ENCODE peak calls at places on chromosomes 1 and 21, in five cellular contexts. One of them, this sample, is unnamed.

GRCh38 chr1:180098242-180098995 is 56.2 kb upstream of the QSOX1 start:
- DNase-seq in thoracic aorta: no peak
- DNase-seq in tibial artery: no peak
- DNase-seq in glutamatergic neuron: no peak
- DNase-seq in HCT116: no peak
- DNase-seq in this sample: no peak

GRCh38 chr1:6052543-6053205 is 7.0 kb downstream of the KCNAB2 start:
- DNase-seq in thoracic aorta: no peak
- DNase-seq in tibial artery: peak; percentile 60
- DNase-seq in glutamatergic neuron: peak; percentile 18
- DNase-seq in HCT116: no peak
- DNase-seq in this sample: no peak

GRCh38 chr1:211092955-211093354 is 41.0 kb downstream of the KCNH1 start:
- DNase-seq in thoracic aorta: no peak
- DNase-seq in tibial artery: no peak
- DNase-seq in glutamatergic neuron: no peak
- DNase-seq in HCT116: no peak
- DNase-seq in this sample: no peak

GRCh38 chr1:114632427-114632826 is 37.4 kb downstream of the DENND2C start:
- DNase-seq in thoracic aorta: no peak
- DNase-seq in tibial artery: no peak
- DNase-seq in glutamatergic neuron: no peak
- DNase-seq in HCT116: no peak
- DNase-seq in this sample: no peak

GRCh38 chr1:113684153-113684541 is 75.1 kb downstream of the PHTF1 start:
- DNase-seq in thoracic aorta: no peak
- DNase-seq in tibial artery: peak; percentile 62
- DNase-seq in glutamatergic neuron: peak; percentile 30
- DNase-seq in HCT116: no peak
- DNase-seq in this sample: no peak

GRCh38 chr1:14971201-14971600 is 182.3 kb upstream of the TMEM51 start:
- DNase-seq in thoracic aorta: no peak
- DNase-seq in tibial artery: no peak
- DNase-seq in glutamatergic neuron: no peak
- DNase-seq in HCT116: no peak
- DNase-seq in this sample: no peak

GRCh38 chr1:18874600-18874999 is 15.1 kb upstream of the TAS1R2 start:
- DNase-seq in thoracic aorta: no peak
- DNase-seq in tibial artery: no peak
- DNase-seq in glutamatergic neuron: no peak
- DNase-seq in HCT116: no peak
- DNase-seq in this sample: no peak

GRCh38 chr1:111769517-111770146 is 13.9 kb downstream of the DDX20 start:
- DNase-seq in thoracic aorta: no peak
- DNase-seq in tibial artery: no peak
- DNase-seq in glutamatergic neuron: no peak
- DNase-seq in HCT116: peak; percentile 48
- DNase-seq in this sample: no peak

GRCh38 chr1:115063238-115063901 is 25.9 kb downstream of the TSPAN2 start:
- DNase-seq in thoracic aorta: no peak
- DNase-seq in tibial artery: no peak
- DNase-seq in glutamatergic neuron: no peak
- DNase-seq in HCT116: no peak
- DNase-seq in this sample: no peak

GRCh38 chr1:1929639-1930545 is 10.8 kb upstream of the TMEM52 start:
- DNase-seq in thoracic aorta: no peak
- DNase-seq in tibial artery: peak; percentile 14
- DNase-seq in glutamatergic neuron: no peak
- DNase-seq in HCT116: no peak
- DNase-seq in this sample: peak; percentile 90

GRCh38 chr1:244106173-244106572 is 55.1 kb downstream of the ZBTB18 start:
- DNase-seq in thoracic aorta: no peak
- DNase-seq in tibial artery: no peak
- DNase-seq in glutamatergic neuron: no peak
- DNase-seq in HCT116: no peak
- DNase-seq in this sample: no peak

GRCh38 chr21:25368531-25368930 is 238.8 kb downstream of the MRPL39 start:
- DNase-seq in thoracic aorta: no peak
- DNase-seq in tibial artery: no peak
- DNase-seq in glutamatergic neuron: no peak
- DNase-seq in HCT116: no peak
- DNase-seq in this sample: no peak

GRCh38 chr1:156821801-156822200 is 5.2 kb upstream of the SH2D2A start:
- DNase-seq in thoracic aorta: no peak
- DNase-seq in tibial artery: no peak
- DNase-seq in glutamatergic neuron: no peak
- DNase-seq in HCT116: no peak
- DNase-seq in this sample: no peak

GRCh38 chr1:32886012-32886827 is at the start of gene HPCA:
- DNase-seq in thoracic aorta: no peak
- DNase-seq in tibial artery: no peak
- DNase-seq in glutamatergic neuron: peak; percentile 80
- DNase-seq in HCT116: no peak
- DNase-seq in this sample: no peak

GRCh38 chr1:101741910-101742309 is 254.8 kb downstream of the OLFM3 start:
- DNase-seq in thoracic aorta: no peak
- DNase-seq in tibial artery: no peak
- DNase-seq in glutamatergic neuron: no peak
- DNase-seq in HCT116: no peak
- DNase-seq in this sample: no peak

GRCh38 chr1:31397360-31398095 is 15.5 kb upstream of the SERINC2 start:
- DNase-seq in thoracic aorta: no peak
- DNase-seq in tibial artery: no peak
- DNase-seq in glutamatergic neuron: no peak
- DNase-seq in HCT116: peak; percentile 40
- DNase-seq in this sample: no peak

GRCh38 chr21:39110431-39110830 is 72.8 kb downstream of the PSMG1 start:
- DNase-seq in thoracic aorta: no peak
- DNase-seq in tibial artery: no peak
- DNase-seq in glutamatergic neuron: no peak
- DNase-seq in HCT116: no peak
- DNase-seq in this sample: no peak

DNA sequence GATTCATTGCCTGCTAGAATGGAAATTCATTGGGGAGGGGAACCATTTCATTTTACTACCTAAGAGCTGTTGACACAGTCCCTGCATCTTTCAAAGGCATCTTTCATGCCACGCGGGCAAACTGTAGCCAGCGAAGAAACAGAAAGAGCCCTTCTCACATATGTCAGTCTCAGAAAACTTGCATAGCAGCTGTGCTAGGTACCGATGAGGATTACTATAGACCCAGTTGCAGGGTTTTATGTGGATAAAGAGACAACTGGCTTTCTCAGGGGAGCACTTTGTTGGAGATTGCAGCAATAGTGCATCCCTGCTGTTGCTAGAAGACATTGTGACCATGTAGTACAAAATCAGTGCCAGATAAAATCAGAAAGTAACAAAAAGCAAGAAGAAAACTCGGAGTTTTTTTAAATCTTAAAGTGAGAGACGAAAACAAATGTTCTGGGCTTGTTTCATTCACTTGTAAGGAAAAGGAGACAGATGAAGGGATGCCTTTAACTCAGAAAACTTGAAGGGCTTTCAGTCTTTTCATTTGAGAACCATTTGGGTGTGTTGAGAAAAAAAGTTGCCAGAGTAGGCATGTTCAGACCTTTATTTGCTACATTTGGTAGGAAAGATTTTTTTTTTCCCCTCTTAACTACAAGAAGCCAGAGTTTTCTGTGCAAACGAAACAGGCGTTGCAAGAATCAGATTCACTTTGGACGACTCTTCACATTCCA is 804.1 kb downstream of the USP25 start:
- DNase-seq in thoracic aorta: no peak
- DNase-seq in tibial artery: no peak
- DNase-seq in glutamatergic neuron: no peak
- DNase-seq in HCT116: no peak
- DNase-seq in this sample: no peak
- TF ChIP-seq CTCF in thoracic aorta: no peak
- TF ChIP-seq CTCF in tibial artery: no peak
- TF ChIP-seq CTCF in glutamatergic neuron: no peak
- TF ChIP-seq CTCF in HCT116: no peak
- TF ChIP-seq CTCF in this sample: no peak

GRCh38 chr1:197735461-197735860 is 39.8 kb downstream of the DENND1B start:
- DNase-seq in thoracic aorta: no peak
- DNase-seq in tibial artery: no peak
- DNase-seq in glutamatergic neuron: no peak
- DNase-seq in HCT116: no peak
- DNase-seq in this sample: no peak

GRCh38 chr1:197736689-197737088 is 38.6 kb downstream of the DENND1B start:
- DNase-seq in thoracic aorta: no peak
- DNase-seq in tibial artery: no peak
- DNase-seq in glutamatergic neuron: no peak
- DNase-seq in HCT116: no peak
- DNase-seq in this sample: no peak

GRCh38 chr1:197733324-197733723 is 42.0 kb downstream of the DENND1B start:
- DNase-seq in thoracic aorta: no peak
- DNase-seq in tibial artery: no peak
- DNase-seq in glutamatergic neuron: no peak
- DNase-seq in HCT116: no peak
- DNase-seq in this sample: no peak

GRCh38 chr1:197732187-197732586 is 43.1 kb downstream of the DENND1B start:
- DNase-seq in thoracic aorta: no peak
- DNase-seq in tibial artery: no peak
- DNase-seq in glutamatergic neuron: no peak
- DNase-seq in HCT116: no peak
- DNase-seq in this sample: no peak

DNA sequence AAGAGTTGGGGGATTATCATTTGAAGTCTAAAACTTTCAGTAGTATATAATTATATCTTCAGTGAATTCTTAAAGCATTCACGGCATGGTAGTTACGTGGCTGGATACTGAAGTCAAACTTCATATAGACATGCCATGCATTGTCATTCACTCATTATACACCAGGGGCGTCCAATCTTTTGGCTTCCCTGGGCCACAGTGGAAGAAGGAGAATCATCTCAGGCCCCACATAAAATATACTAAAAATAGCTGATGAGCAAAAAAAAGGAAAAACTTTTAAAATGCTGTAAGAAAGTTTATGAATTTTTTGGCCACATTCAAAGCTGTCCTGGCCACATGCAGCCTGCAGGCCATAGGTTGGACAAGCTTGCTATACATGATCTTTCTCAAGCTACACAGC is 43.8 kb downstream of the DENND1B start:
- DNase-seq in thoracic aorta: no peak
- DNase-seq in tibial artery: no peak
- DNase-seq in glutamatergic neuron: no peak
- DNase-seq in HCT116: no peak
- DNase-seq in this sample: no peak
- TF ChIP-seq CTCF in thoracic aorta: no peak
- TF ChIP-seq CTCF in tibial artery: no peak
- TF ChIP-seq CTCF in glutamatergic neuron: peak; percentile 11
- TF ChIP-seq CTCF in HCT116: no peak
- TF ChIP-seq CTCF in this sample: no peak

GRCh38 chr1:172883844-172884243 is 166.9 kb downstream of the TNFSF18 start:
- DNase-seq in thoracic aorta: no peak
- DNase-seq in tibial artery: no peak
- DNase-seq in glutamatergic neuron: no peak
- DNase-seq in HCT116: no peak
- DNase-seq in this sample: no peak
- TF ChIP-seq CTCF in thoracic aorta: no peak
- TF ChIP-seq CTCF in tibial artery: no peak
- TF ChIP-seq CTCF in glutamatergic neuron: no peak
- TF ChIP-seq CTCF in HCT116: no peak
- TF ChIP-seq CTCF in this sample: no peak

GRCh38 chr1:231964955-231965354 is 338.4 kb downstream of the DISC1 start:
- DNase-seq in thoracic aorta: no peak
- DNase-seq in tibial artery: no peak
- DNase-seq in glutamatergic neuron: no peak
- DNase-seq in HCT116: no peak
- DNase-seq in this sample: no peak
- TF ChIP-seq CTCF in thoracic aorta: no peak
- TF ChIP-seq CTCF in tibial artery: no peak
- TF ChIP-seq CTCF in glutamatergic neuron: no peak
- TF ChIP-seq CTCF in HCT116: no peak
- TF ChIP-seq CTCF in this sample: no peak

DNA sequence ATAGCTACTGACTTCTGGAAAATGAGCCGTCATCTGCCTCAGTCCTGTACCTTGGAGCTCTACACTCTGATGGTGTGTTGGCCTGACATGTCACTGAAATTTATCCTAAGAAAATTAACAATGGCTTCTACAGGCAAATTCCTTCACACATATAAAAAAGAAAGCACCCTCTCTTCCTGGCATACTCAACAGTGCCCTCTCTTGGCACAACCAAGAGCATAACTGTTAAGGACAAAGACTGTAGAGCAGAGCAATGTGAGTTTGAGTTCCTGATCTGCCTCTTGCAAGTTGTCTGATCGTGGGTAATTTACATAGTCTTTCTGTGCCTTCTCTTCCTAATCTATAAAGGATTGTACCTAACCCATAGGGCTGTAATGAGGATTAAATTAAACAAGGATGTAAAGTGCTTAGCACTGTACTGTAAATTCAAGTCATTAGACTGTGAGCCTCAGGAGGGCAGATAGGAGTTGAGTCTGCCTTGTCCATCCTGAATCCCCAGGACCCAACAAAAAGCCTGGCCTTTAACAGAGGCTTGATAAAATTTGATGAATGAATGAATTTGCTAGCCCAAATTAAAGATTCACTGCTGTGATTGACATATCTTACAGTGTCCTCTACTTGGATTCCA is 83.5 kb downstream of the SYF2 start:
- DNase-seq in thoracic aorta: no peak
- DNase-seq in tibial artery: no peak
- DNase-seq in glutamatergic neuron: no peak
- DNase-seq in HCT116: no peak
- DNase-seq in this sample: no peak
- TF ChIP-seq CTCF in thoracic aorta: no peak
- TF ChIP-seq CTCF in tibial artery: no peak
- TF ChIP-seq CTCF in glutamatergic neuron: peak; percentile 18
- TF ChIP-seq CTCF in HCT116: peak; percentile 62
- TF ChIP-seq CTCF in this sample: peak; percentile 36

DNA sequence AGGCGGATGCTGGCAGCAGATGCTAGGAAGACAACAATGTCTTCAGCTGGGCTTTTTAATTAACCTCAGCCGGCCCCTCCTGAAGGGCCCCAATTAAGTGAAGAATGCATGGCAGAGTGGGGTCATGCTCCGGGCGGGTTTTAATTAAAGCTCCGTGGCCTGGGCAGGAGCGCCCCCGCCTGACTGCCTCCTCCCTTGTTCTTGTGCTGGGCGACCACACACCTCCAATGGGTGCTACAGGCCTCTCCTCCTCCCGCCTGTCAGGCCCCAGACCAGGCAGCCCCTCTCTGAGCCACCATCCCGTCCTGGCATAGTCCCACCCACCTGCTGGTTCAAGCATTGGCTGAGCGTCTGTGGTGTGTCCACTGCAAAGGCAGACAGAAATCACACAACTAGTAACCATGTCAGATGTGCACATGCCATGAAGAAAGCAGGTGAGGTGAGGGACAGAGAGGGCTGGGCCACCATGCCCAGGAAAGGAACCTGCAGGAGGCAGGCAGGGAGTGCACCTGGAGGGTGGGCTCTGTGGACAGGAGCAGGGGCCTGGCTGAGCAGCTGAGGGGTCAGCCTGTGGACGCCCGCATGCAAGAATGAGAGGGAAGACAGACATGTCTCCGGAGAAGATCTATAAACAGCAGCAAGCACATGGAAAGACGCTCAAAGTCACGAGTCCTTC is 8.5 kb upstream of the ARF1 start:
- DNase-seq in thoracic aorta: no peak
- DNase-seq in tibial artery: no peak
- DNase-seq in glutamatergic neuron: no peak
- DNase-seq in HCT116: no peak
- DNase-seq in this sample: no peak
- TF ChIP-seq CTCF in thoracic aorta: no peak
- TF ChIP-seq CTCF in tibial artery: no peak
- TF ChIP-seq CTCF in glutamatergic neuron: no peak
- TF ChIP-seq CTCF in HCT116: peak; percentile 27
- TF ChIP-seq CTCF in this sample: peak; percentile 23

GRCh38 chr1:84644472-84644871 is 45.8 kb downstream of the SSX2IP start:
- DNase-seq in thoracic aorta: no peak
- DNase-seq in tibial artery: no peak
- DNase-seq in glutamatergic neuron: no peak
- DNase-seq in HCT116: no peak
- DNase-seq in this sample: no peak
- TF ChIP-seq CTCF in thoracic aorta: no peak
- TF ChIP-seq CTCF in tibial artery: no peak
- TF ChIP-seq CTCF in glutamatergic neuron: no peak
- TF ChIP-seq CTCF in HCT116: peak; percentile 30
- TF ChIP-seq CTCF in this sample: no peak

This sample was measured in chondrocyte.